ENCODE peak calls at places on chromosomes 13 and 19, in eight cellular contexts. J, E, O, I, Y, U, D and M are unnamed samples.

GRCh38 chr19:29724102-29724641 is 9.1 kb upstream of the C19orf12 start:
- DNase-seq in J (no peak), E (no peak), O (peak), I (peak), Y (no peak), U (no peak), D (no peak), M (peak)

GRCh38 chr13:100392709-100393630 is 195.6 kb downstream of the GGACT start:
- DNase-seq in J (no peak), E (peak), O (peak), I (peak), Y (peak), U (peak), D (peak), M (peak)

GRCh38 chr13:52998290-52998876 is 30.2 kb upstream of the OLFM4 start:
- DNase-seq in J (no peak), E (no peak), O (no peak), I (no peak), Y (no peak), U (no peak), D (no peak), M (no peak)

GRCh38 chr13:48636550-48636949 is 17.2 kb upstream of the CYSLTR2 start:
- DNase-seq in J (no peak), E (no peak), O (no peak), I (no peak), Y (no peak), U (no peak), D (no peak), M (no peak)

GRCh38 chr19:16025108-16026101 is 50.9 kb upstream of the TPM4 start:
- DNase-seq in J (peak), E (peak), O (peak), I (peak), Y (peak), U (peak), D (no peak), M (peak)

GRCh38 chr13:34207334-34207733 is 389.4 kb downstream of the RFC3 start:
- DNase-seq in J (no peak), E (no peak), O (no peak), I (no peak), Y (no peak), U (no peak), D (no peak), M (no peak)

GRCh38 chr19:37982655-37983054 is 75.6 kb downstream of the SIPA1L3 start:
- DNase-seq in J (no peak), E (no peak), O (no peak), I (no peak), Y (no peak), U (no peak), D (no peak), M (no peak)

GRCh38 chr13:45784755-45785675 is 66.5 kb downstream of the SIAH3 start:
- DNase-seq in J (no peak), E (no peak), O (no peak), I (no peak), Y (no peak), U (no peak), D (no peak), M (no peak)

GRCh38 chr13:20136781-20137703 is 23.8 kb downstream of the GJA3 start:
- DNase-seq in J (peak), E (no peak), O (peak), I (peak), Y (peak), U (no peak), D (no peak), M (no peak)

GRCh38 chr19:5314012-5314906 is 26.4 kb downstream of the PTPRS start:
- DNase-seq in J (no peak), E (no peak), O (no peak), I (peak), Y (peak), U (peak), D (no peak), M (no peak)

GRCh38 chr13:77318741-77319140 is 8.2 kb downstream of the MYCBP2 start:
- DNase-seq in J (no peak), E (no peak), O (no peak), I (no peak), Y (no peak), U (no peak), D (no peak), M (no peak)

GRCh38 chr19:7698583-7698982 is 3.3 kb downstream of the FCER2 start:
- DNase-seq in J (no peak), E (no peak), O (no peak), I (no peak), Y (no peak), U (no peak), D (no peak), M (no peak)

GRCh38 chr13:31756346-31756745 is 17.0 kb downstream of the RXFP2 start:
- DNase-seq in J (no peak), E (no peak), O (no peak), I (no peak), Y (no peak), U (no peak), D (no peak), M (no peak)

GRCh38 chr13:51317262-51317661 is 22.2 kb upstream of the SERPINE3 start:
- DNase-seq in J (no peak), E (no peak), O (no peak), I (no peak), Y (no peak), U (no peak), D (no peak), M (no peak)

GRCh38 chr19:13881231-13881691 is 4.3 kb downstream of the NANOS3 start:
- DNase-seq in J (peak), E (no peak), O (peak), I (no peak), Y (peak), U (no peak), D (no peak), M (no peak)

GRCh38 chr13:19888799-19889198 is 25.4 kb upstream of the ZMYM5 start:
- DNase-seq in J (peak), E (no peak), O (no peak), I (no peak), Y (no peak), U (no peak), D (no peak), M (no peak)

DNA sequence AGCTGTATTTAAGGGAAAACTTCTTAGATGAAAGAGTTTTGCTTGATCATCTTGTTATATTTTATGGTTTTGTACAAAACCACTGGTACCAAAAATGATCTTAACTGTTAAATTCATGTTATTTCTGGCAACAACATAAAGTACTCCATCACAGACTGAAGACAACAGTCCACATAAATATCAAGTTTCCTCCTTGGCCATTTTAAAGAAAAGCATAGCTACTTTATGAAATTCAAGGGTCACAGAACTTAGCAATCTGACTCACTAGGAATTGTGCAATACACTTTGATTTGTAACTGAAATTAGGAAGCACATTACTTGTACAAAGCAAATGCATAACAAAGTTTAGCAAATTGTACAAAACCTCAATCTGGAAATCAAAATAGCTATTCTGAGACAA is 66.2 kb downstream of the TBC1D4 start:
- DNase-seq in J (no peak), E (no peak), O (no peak), I (no peak), Y (no peak), U (no peak), D (no peak), M (no peak)
- TF ChIP-seq POLR2AphosphoS5 in J (peak), E (no peak), O (no peak), I (no peak), Y (no peak), U (no peak), D (no peak), M (no peak)

GRCh38 chr13:78595819-78596700 is 7.3 kb downstream of the POU4F1 start:
- DNase-seq in J (peak), E (no peak), O (peak), I (no peak), Y (peak), U (no peak), D (no peak), M (peak)
- TF ChIP-seq REST in J (no peak), E (no peak), O (no peak), I (no peak), Y (no peak), U (no peak), D (no peak), M (peak)

GRCh38 chr13:85541476-85541875 is 257.7 kb downstream of the SLITRK6 start:
- DNase-seq in J (no peak), E (no peak), O (no peak), I (no peak), Y (no peak), U (no peak), D (no peak), M (no peak)

GRCh38 chr13:85543144-85543543 is 256.1 kb downstream of the SLITRK6 start:
- DNase-seq in J (no peak), E (no peak), O (no peak), I (no peak), Y (no peak), U (no peak), D (no peak), M (no peak)

GRCh38 chr13:85536706-85537105 is 262.5 kb downstream of the SLITRK6 start:
- DNase-seq in J (no peak), E (no peak), O (no peak), I (no peak), Y (no peak), U (peak), D (no peak), M (no peak)

GRCh38 chr13:85535306-85535705 is 263.9 kb downstream of the SLITRK6 start:
- DNase-seq in J (no peak), E (no peak), O (no peak), I (no peak), Y (no peak), U (no peak), D (no peak), M (no peak)

DNA sequence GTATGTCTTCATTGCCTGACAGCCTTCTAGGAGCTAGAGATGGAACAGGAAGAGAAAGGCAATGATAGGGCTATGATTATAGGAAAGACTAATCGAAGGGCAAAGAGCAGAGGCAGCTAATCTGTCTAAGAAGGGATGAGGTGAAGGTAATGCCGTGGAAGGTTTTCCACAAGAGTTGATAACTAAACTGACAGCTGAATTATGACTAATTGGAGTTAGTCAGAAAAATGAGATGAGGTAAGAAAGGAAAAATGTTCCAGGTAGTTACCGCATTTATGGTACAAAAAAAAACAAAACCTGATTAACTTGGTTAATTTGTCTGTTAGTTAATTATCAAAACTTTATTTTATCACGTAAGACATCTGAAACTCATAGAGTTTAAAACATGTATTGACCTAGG is 260.3 kb downstream of the SLITRK6 start:
- DNase-seq in J (no peak), E (no peak), O (no peak), I (no peak), Y (no peak), U (no peak), D (no peak), M (no peak)
- H3K27ac ChIP-seq in J (no peak), E (no peak), O (no peak), I (no peak), Y (no peak), U (no peak), D (no peak), M (no peak)

GRCh38 chr13:42048625-42049453 is at the start of gene DGKH:
- DNase-seq in J (peak), E (peak), O (peak), I (peak), Y (no peak), U (no peak), D (no peak), M (peak)
- TF ChIP-seq POLR2AphosphoS5 in J (peak), E (peak), O (peak), I (no peak), Y (no peak), U (peak), D (peak), M (peak)

GRCh38 chr13:22235950-22236290 is 565.0 kb downstream of the FGF9 start:
- DNase-seq in J (no peak), E (no peak), O (peak), I (no peak), Y (no peak), U (no peak), D (no peak), M (no peak)

GRCh38 chr13:22232186-22232585 is 561.3 kb downstream of the FGF9 start:
- DNase-seq in J (no peak), E (no peak), O (no peak), I (no peak), Y (no peak), U (no peak), D (no peak), M (no peak)

GRCh38 chr13:22238269-22238668 is 567.4 kb downstream of the FGF9 start:
- DNase-seq in J (no peak), E (no peak), O (no peak), I (no peak), Y (no peak), U (no peak), D (no peak), M (no peak)

GRCh38 chr13:22240716-22241115 is 569.8 kb downstream of the FGF9 start:
- DNase-seq in J (no peak), E (no peak), O (no peak), I (no peak), Y (no peak), U (no peak), D (no peak), M (no peak)

GRCh38 chr13:22235285-22235949 is 564.5 kb downstream of the FGF9 start:
- DNase-seq in J (no peak), E (peak), O (peak), I (no peak), Y (no peak), U (no peak), D (no peak), M (no peak)
- TF ChIP-seq REST in J (no peak), E (no peak), O (no peak), I (no peak), Y (no peak), U (no peak), D (no peak), M (no peak)

GRCh38 chr13:112672651-112673284 is 17.1 kb upstream of the ATP11A start:
- DNase-seq in J (no peak), E (no peak), O (no peak), I (no peak), Y (no peak), U (no peak), D (no peak), M (no peak)
- H3K27ac ChIP-seq in J (no peak), E (no peak), O (no peak), I (no peak), Y (no peak), U (no peak), D (no peak), M (no peak)

GRCh38 chr19:51751655-51752054 is at the start of gene FPR1:
- DNase-seq in J (no peak), E (peak), O (no peak), I (no peak), Y (no peak), U (no peak), D (no peak), M (peak)
- TF ChIP-seq POLR2AphosphoS5 in J (no peak), E (no peak), O (no peak), I (no peak), Y (no peak), U (no peak), D (no peak), M (no peak)

GRCh38 chr13:112995395-112996091 is 26.5 kb downstream of the MCF2L start:
- DNase-seq in J (no peak), E (no peak), O (no peak), I (no peak), Y (no peak), U (no peak), D (no peak), M (no peak)

GRCh38 chr13:112994781-112995355 is 25.9 kb downstream of the MCF2L start:
- DNase-seq in J (no peak), E (no peak), O (no peak), I (no peak), Y (no peak), U (no peak), D (no peak), M (no peak)

GRCh38 chr13:112997188-112998135 is 28.4 kb downstream of the MCF2L start:
- DNase-seq in J (no peak), E (no peak), O (no peak), I (no peak), Y (no peak), U (no peak), D (no peak), M (no peak)

GRCh38 chr13:112998506-112999280 is 29.7 kb downstream of the MCF2L start:
- DNase-seq in J (no peak), E (no peak), O (no peak), I (no peak), Y (no peak), U (no peak), D (no peak), M (no peak)

DNA sequence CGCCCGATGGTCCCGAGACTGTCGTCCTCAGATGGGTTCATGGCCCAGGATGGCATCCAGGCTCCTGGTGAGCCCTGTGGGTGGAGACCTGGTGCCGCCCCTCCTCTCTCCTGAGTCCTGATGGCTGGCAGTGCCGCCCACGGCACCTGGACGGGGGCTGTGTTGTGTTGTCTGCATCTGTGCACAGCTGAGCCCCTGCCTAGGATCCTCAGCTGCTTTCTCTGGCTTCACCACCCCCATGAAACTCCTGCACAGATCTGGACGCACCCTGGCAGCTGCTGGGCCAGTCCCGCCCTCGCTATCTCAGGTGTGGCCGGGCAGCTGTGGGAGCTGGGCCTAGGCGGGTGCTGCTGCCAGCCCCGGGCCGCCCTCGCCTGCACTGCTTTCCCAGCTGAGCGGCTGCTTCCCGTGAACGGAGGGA is 27.7 kb downstream of the MCF2L start:
- DNase-seq in J (no peak), E (no peak), O (no peak), I (no peak), Y (no peak), U (no peak), D (no peak), M (no peak)
- TF ChIP-seq REST in J (no peak), E (no peak), O (no peak), I (no peak), Y (no peak), U (no peak), D (no peak), M (no peak)